ENCODE peak calls at places on chromosome X, in six cellular contexts. Z is NCI-H1417; I is stimulated activated CD8-positive, alpha-beta memory T cell treated with anti-CD3 and anti-CD28 coated beads, Interleukin-15, amount 100 ng/mL, for 4 hours; H is SK-N-SH; N is ACHN; X is AG20443. F is an unnamed sample.

GRCh38 chrX:139691843-139692505 is 16.0 kb downstream of the MCF2 start:
- DNase-seq in Z (no peak), I (no peak), H (peak), N (no peak), X (peak), F (no peak)

GRCh38 chrX:68261060-68261672 is 172.1 kb downstream of the OPHN1 start:
- DNase-seq in Z (no peak), I (no peak), H (no peak), N (no peak), X (peak), F (no peak)

GRCh38 chrX:71579136-71579989 is 1.1 kb downstream of the GCNA start:
- DNase-seq in Z (no peak), I (no peak), H (peak), N (no peak), X (no peak), F (no peak)

GRCh38 chrX:23434356-23434884 is 99.8 kb downstream of the PTCHD1 start:
- DNase-seq in Z (no peak), I (no peak), H (no peak), N (no peak), X (peak), F (no peak)

GRCh38 chrX:54044877-54045328 is 630 bp upstream of the PHF8 start:
- DNase-seq in Z (no peak), I (no peak), H (peak), N (no peak), X (no peak), F (no peak)

GRCh38 chrX:2928583-2929434 is at the start of gene ARSD:
- DNase-seq in Z (no peak), I (peak), H (peak), N (peak), X (peak), F (peak)

GRCh38 chrX:115898382-115899001 is 272.1 kb upstream of the AGTR2 start:
- DNase-seq in Z (peak), I (no peak), H (peak), N (peak), X (no peak), F (no peak)

GRCh38 chrX:102712216-102712966 is at the start of gene GPRASP2:
- DNase-seq in Z (peak), I (no peak), H (peak), N (peak), X (peak), F (no peak)

GRCh38 chrX:18927558-18927957 is 56.4 kb downstream of the PHKA2 start:
- DNase-seq in Z (peak), I (no peak), H (no peak), N (no peak), X (no peak), F (no peak)

GRCh38 chrX:136202889-136203288 is 48.3 kb downstream of the MAP7D3 start:
- DNase-seq in Z (no peak), I (no peak), H (no peak), N (no peak), X (peak), F (no peak)

GRCh38 chrX:38699116-38699515 is 102.1 kb upstream of the MID1IP1 start:
- DNase-seq in Z (no peak), I (no peak), H (no peak), N (no peak), X (no peak), F (no peak)

GRCh38 chrX:2502668-2503519 is 2.1 kb upstream of the DHRSX start:
- DNase-seq in Z (no peak), I (no peak), H (no peak), N (no peak), X (no peak), F (peak)

GRCh38 chrX:134537179-134537945 is 77.4 kb downstream of the HPRT1 start:
- DNase-seq in Z (no peak), I (no peak), H (no peak), N (peak), X (peak), F (no peak)

GRCh38 chrX:136496359-136496767 is 1.0 kb upstream of the HTATSF1 start:
- DNase-seq in Z (no peak), I (no peak), H (no peak), N (no peak), X (no peak), F (no peak)

GRCh38 chrX:74291964-74292891 is 11.8 kb upstream of the ZCCHC13 start:
- DNase-seq in Z (peak), I (peak), H (peak), N (peak), X (peak), F (peak)

GRCh38 chrX:119692241-119693031 is 532 bp downstream of the SEPTIN6 start:
- DNase-seq in Z (peak), I (no peak), H (peak), N (peak), X (peak), F (peak)

GRCh38 chrX:47179221-47179927 is 14.3 kb upstream of the UBA1 start:
- DNase-seq in Z (no peak), I (no peak), H (no peak), N (no peak), X (peak), F (no peak)

GRCh38 chrX:103248553-103248952 is 6.4 kb downstream of the TCEAL8 start:
- DNase-seq in Z (peak), I (no peak), H (peak), N (peak), X (peak), F (peak)

GRCh38 chrX:68989865-68990606 is 161.2 kb downstream of the EFNB1 start:
- DNase-seq in Z (no peak), I (no peak), H (peak), N (no peak), X (peak), F (no peak)

GRCh38 chrX:28756647-28757046 is 169.4 kb downstream of the IL1RAPL1 start:
- DNase-seq in Z (no peak), I (no peak), H (no peak), N (no peak), X (no peak), F (no peak)

GRCh38 chrX:58025979-58026378 is 115.7 kb upstream of the ZXDA start:
- DNase-seq in Z (peak), I (no peak), H (peak), N (peak), X (peak), F (peak)

GRCh38 chrX:115360220-115360781 is 70.8 kb downstream of the LUZP4 start:
- DNase-seq in Z (no peak), I (no peak), H (no peak), N (no peak), X (no peak), F (no peak)

GRCh38 chrX:153494541-153495361 is at the start of gene BGN:
- DNase-seq in Z (peak), I (no peak), H (peak), N (peak), X (peak), F (peak)

GRCh38 chrX:47796433-47796906 is 40.2 kb upstream of the ZNF81 start:
- DNase-seq in Z (no peak), I (no peak), H (no peak), N (no peak), X (peak), F (no peak)

GRCh38 chrX:44203791-44204190 is 139.7 kb downstream of the EFHC2 start:
- DNase-seq in Z (no peak), I (no peak), H (no peak), N (no peak), X (no peak), F (no peak)

GRCh38 chrX:14777484-14777883 is 95.4 kb downstream of the FANCB start:
- DNase-seq in Z (no peak), I (no peak), H (no peak), N (no peak), X (peak), F (no peak)

GRCh38 chrX:73827406-73827805 is 264.4 kb downstream of the CHIC1 start:
- DNase-seq in Z (no peak), I (no peak), H (no peak), N (no peak), X (no peak), F (no peak)